ENCODE peak calls at places on chromosomes 7 and 10, in five cellular contexts. U, D, A, C and W are unnamed samples.

GRCh38 chr10:105592468-105592867 is 951.4 kb downstream of the SORCS3 start:
- DNase-seq in A (no peak), C (no peak), D (no peak), U (no peak), W (no peak)

GRCh38 chr10:69332278-69333010 is 54.1 kb downstream of the HK1 start:
- DNase-seq in D (no peak), A (no peak), C (no peak), U (no peak), W (no peak)

GRCh38 chr7:93728292-93728691 is 153.8 kb upstream of the CALCR start:
- DNase-seq in D (no peak), U (no peak), A (no peak), C (no peak), W (no peak)

GRCh38 chr7:22564511-22565045 is 64.6 kb upstream of the STEAP1B start:
- DNase-seq in D (no peak), A (no peak), U (no peak), C (no peak), W (no peak)

GRCh38 chr7:44143606-44144250 is 2.6 kb upstream of the MYL7 start:
- DNase-seq in A (no peak), C (no peak), U (no peak), D (no peak), W (no peak)

GRCh38 chr7:107115762-107116540 is 52.9 kb upstream of the HBP1 start:
- DNase-seq in D (no peak), A (no peak), C (no peak), U (no peak), W (no peak)

GRCh38 chr7:151763420-151763984 is 113.4 kb downstream of the PRKAG2 start:
- DNase-seq in U (no peak), D (no peak), A (no peak), C (no peak), W (no peak)

GRCh38 chr7:82163586-82163985 is 280.0 kb downstream of the CACNA2D1 start:
- DNase-seq in U (no peak), C (no peak), D (no peak), A (no peak), W (no peak)

GRCh38 chr10:103451091-103451801 is 924 bp downstream of the CALHM2 start:
- DNase-seq in A (no peak), D (no peak), C (peak), U (no peak), W (no peak)

GRCh38 chr7:20529260-20529659 is 86.2 kb upstream of the ABCB5 start:
- DNase-seq in U (no peak), A (no peak), C (no peak), D (no peak), W (no peak)

GRCh38 chr10:93417264-93417663 is 64.9 kb downstream of the MYOF start:
- DNase-seq in U (no peak), C (no peak), D (no peak), A (no peak), W (no peak)

GRCh38 chr7:23020742-23021401 is 6.9 kb upstream of the HYCC1 start:
- DNase-seq in D (no peak), U (no peak), C (no peak), A (no peak), W (no peak)

GRCh38 chr7:157355784-157356511 is 19.1 kb downstream of the DNAJB6 start:
- DNase-seq in C (peak), U (no peak), D (no peak), A (no peak), W (no peak)

GRCh38 chr10:74177140-74177677 is 26.2 kb downstream of the ADK start:
- DNase-seq in C (peak), D (peak), U (no peak), A (no peak), W (no peak)

GRCh38 chr7:43869898-43870240 is 552 bp upstream of the MRPS24 start:
- DNase-seq in D (no peak), U (no peak), A (no peak), C (no peak), W (no peak)

GRCh38 chr10:70909326-70909935 is 21.1 kb upstream of the PCBD1 start:
- DNase-seq in U (no peak), C (no peak), D (no peak), A (no peak), W (peak)

GRCh38 chr10:94238006-94238617 is 124.6 kb downstream of the NOC3L start:
- DNase-seq in A (no peak), U (no peak), C (no peak), D (no peak), W (no peak)

GRCh38 chr10:31320598-31321211 is 1.7 kb downstream of the ZEB1 start:
- DNase-seq in D (peak), C (peak), A (no peak), U (no peak), W (peak)

GRCh38 chr10:90579602-90580242 is 278.1 kb downstream of the HTR7 start:
- DNase-seq in D (peak), U (no peak), A (peak), C (no peak), W (peak)

GRCh38 chr7:30038182-30038980 is 10.2 kb downstream of the PLEKHA8 start:
- DNase-seq in A (no peak), U (no peak), C (no peak), D (no peak), W (no peak)

GRCh38 chr7:151754142-151754590 is 122.7 kb downstream of the PRKAG2 start:
- DNase-seq in C (peak), D (peak), U (no peak), A (peak), W (peak)

GRCh38 chr10:110641256-110641655 is 2.9 kb upstream of the RBM20 start:
- DNase-seq in A (no peak), C (peak), D (peak), U (no peak), W (peak)
- TF ChIP-seq MAX in A (peak), C (no peak), D (no peak), U (no peak), W (no peak)

GRCh38 chr10:61869772-61870520 is 31.6 kb upstream of the ARID5B start:
- DNase-seq in A (no peak), D (no peak), U (no peak), C (no peak), W (no peak)
- TF ChIP-seq ATF2 in A (no peak), D (no peak), U (no peak), C (no peak), W (no peak)

GRCh38 chr10:121497513-121497912 is 100.7 kb downstream of the FGFR2 start:
- DNase-seq in U (no peak), D (no peak), C (no peak), A (no peak), W (no peak)
- TF ChIP-seq MAX in U (no peak), D (no peak), C (no peak), A (no peak), W (no peak)

GRCh38 chr7:24757799-24758275 is 573 bp upstream of the GSDME start:
- DNase-seq in D (peak), U (no peak), C (no peak), A (no peak), W (no peak)

GRCh38 chr7:24756545-24756988 is 697 bp downstream of the GSDME start:
- DNase-seq in C (no peak), D (no peak), U (no peak), A (no peak), W (no peak)

GRCh38 chr7:24756989-24757798 is at the start of gene GSDME:
- DNase-seq in C (peak), U (no peak), A (no peak), D (peak), W (peak)

GRCh38 chr7:24755096-24755495 is 2.2 kb downstream of the GSDME start:
- DNase-seq in D (no peak), C (no peak), U (no peak), A (no peak), W (no peak)

GRCh38 chr7:24755541-24756416 is 1.5 kb downstream of the GSDME start:
- DNase-seq in C (no peak), D (peak), A (no peak), U (peak), W (no peak)
- TF ChIP-seq ATF2 in C (no peak), D (no peak), A (no peak), U (peak), W (no peak)

GRCh38 chr10:52121688-52122087 is 192.4 kb upstream of the DKK1 start:
- DNase-seq in C (no peak), D (no peak), A (no peak), U (no peak), W (no peak)

GRCh38 chr10:52111151-52111891 is 202.8 kb upstream of the DKK1 start:
- DNase-seq in A (no peak), D (no peak), U (no peak), C (no peak), W (no peak)

GRCh38 chr10:52119507-52119906 is 194.6 kb upstream of the DKK1 start:
- DNase-seq in U (no peak), C (no peak), D (no peak), A (no peak), W (no peak)

GRCh38 chr10:52110576-52110975 is 203.5 kb upstream of the DKK1 start:
- DNase-seq in D (no peak), C (no peak), A (no peak), U (no peak), W (no peak)

GRCh38 chr10:52115823-52116222 is 198.3 kb upstream of the DKK1 start:
- DNase-seq in C (no peak), U (no peak), D (no peak), A (no peak), W (no peak)
- TF ChIP-seq MAX in C (no peak), U (no peak), D (no peak), A (no peak), W (no peak)

DNA sequence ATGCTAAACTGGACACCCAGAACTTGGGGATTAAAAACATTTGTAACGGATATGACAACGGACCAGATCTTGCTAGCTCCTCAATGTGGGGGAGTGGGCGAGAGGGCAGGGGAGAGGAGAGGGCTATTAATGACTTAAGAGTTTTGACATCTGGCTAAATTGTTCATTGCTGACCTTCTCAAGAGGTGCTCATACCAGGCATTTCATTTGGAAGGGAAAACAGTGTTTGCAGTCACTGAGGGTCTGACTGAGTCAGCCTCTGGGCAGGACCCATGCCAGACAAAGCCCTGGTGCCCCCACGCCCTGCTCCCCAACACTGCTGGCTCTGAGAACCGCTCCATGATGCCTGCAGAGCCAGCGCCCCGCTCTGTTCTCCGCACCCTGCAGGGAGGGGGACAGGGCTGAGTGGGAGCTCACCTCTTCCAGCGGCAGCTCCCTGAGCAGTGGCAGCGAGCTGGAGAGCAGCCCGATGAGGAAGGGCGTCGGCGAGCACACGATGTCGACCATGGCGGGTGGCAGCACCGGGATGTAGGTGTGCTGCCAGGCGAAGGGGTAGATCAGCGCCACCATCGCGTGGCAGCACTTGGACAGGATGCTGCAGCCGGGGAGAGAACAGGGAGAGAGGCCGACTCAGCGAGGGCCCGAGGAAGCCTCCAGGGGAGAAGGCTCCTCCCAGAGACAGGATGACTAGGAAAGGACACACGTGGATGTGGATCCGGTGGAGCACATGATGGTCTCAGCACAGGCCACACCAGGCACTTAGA is 47.8 kb upstream of the MKRN1 start:
- DNase-seq in A (no peak), C (no peak), U (no peak), D (no peak), W (no peak)
- TF ChIP-seq ATF2 in A (no peak), C (no peak), U (no peak), D (no peak), W (no peak)

GRCh38 chr7:101782886-101783285 is 34.5 kb upstream of the CUX1 start:
- DNase-seq in U (no peak), D (no peak), C (no peak), A (no peak), W (no peak)

GRCh38 chr7:101782476-101782875 is 35.0 kb upstream of the CUX1 start:
- DNase-seq in U (no peak), D (no peak), C (no peak), A (no peak), W (no peak)

GRCh38 chr7:101779267-101779666 is 38.2 kb upstream of the CUX1 start:
- DNase-seq in U (no peak), C (no peak), D (no peak), A (no peak), W (no peak)

GRCh38 chr7:101780281-101780680 is 37.1 kb upstream of the CUX1 start:
- DNase-seq in D (no peak), C (no peak), A (no peak), U (no peak), W (no peak)

DNA sequence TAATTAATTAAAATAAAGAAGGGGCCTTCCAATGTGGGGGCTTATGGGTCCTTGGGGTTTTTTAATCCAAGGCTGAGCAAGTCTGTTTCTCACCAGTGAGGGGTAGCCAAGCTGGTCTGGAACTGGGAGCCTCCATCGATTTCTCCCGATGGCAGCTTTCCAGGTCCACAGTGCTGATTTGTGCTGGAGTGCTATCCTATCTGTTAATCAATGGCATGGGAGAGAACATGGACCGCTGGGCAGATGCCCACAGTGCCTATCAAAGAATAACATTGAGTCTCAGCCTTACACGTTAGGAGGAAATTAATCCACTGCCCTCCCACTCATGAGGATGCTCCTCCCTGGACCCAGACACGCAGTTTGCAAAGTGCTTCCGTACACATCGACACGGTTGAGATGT is 36.0 kb upstream of the CUX1 start:
- DNase-seq in C (no peak), A (no peak), U (no peak), D (no peak), W (no peak)
- TF ChIP-seq MAX in C (no peak), A (no peak), U (no peak), D (no peak), W (no peak)

GRCh38 chr7:26499316-26499897 is 207.7 kb downstream of the SNX10 start:
- DNase-seq in D (no peak), A (no peak), U (no peak), C (no peak), W (no peak)

GRCh38 chr7:26495569-26495968 is 203.9 kb downstream of the SNX10 start:
- DNase-seq in C (no peak), A (no peak), D (no peak), U (no peak), W (no peak)

GRCh38 chr7:26504417-26504816 is 212.8 kb downstream of the SNX10 start:
- DNase-seq in C (no peak), D (no peak), A (no peak), U (no peak), W (no peak)

GRCh38 chr7:26497801-26498596 is 206.3 kb downstream of the SNX10 start:
- DNase-seq in A (no peak), U (no peak), C (no peak), D (no peak), W (no peak)

DNA sequence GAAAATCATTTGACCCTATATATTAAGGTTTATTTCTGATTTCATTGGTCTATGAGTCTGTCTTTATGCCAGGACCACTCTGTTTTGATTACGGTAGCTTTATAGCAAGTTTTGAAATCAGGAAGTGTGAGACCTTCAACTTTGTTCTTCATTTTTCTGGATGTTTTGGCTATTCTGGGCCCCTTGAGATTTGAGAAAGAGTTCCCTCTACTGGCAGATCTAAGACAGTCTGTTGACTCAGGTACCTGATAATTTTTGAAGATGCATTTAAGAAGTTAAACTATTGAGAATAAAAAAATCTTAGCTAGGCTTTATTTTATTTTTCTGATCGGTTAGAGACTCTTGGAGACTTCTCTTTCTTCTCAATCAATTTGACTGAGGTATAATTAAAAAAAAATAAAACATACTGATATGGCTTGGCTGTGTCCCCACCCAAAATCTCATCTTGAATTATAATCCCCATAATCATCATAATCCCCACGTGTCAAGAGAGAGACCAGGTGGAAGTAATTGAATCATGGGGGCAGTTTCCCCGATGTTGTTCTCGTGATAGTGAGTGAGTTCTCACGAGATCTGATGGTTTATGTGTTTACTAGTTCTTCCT is 209.2 kb downstream of the SNX10 start:
- DNase-seq in D (peak), C (no peak), U (no peak), A (no peak), W (no peak)
- TF ChIP-seq ATF2 in D (no peak), C (no peak), U (no peak), A (no peak), W (no peak)

DNA sequence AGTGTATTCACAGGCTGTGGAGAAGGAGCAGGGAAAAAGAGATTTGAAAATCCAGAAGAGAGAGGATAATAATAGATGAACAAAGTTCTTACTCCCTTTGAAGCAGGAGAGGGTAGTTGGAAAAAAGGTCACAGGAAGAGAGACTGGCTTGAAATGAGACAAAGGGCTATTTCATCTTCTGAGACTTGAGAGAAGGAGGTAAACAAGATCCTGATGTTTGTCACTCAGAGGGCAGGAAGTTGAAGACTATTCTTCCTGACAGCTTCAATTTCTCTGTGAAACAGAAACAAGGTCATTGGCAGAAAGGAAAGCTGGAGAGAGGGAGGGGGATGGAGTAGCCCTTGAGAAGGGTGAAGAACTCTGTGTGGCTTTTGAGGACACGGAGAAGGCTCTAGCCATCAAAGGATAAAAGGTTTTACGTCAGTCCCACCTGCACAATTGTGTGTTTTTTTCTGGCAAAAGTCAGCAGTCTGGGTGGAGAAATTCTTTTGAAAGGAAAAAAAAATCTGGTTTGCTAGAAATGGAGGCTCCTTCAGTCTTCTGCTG is 216.2 kb upstream of the STEAP4 start:
- DNase-seq in A (no peak), C (no peak), U (no peak), D (no peak), W (no peak)
- TF ChIP-seq MAX in A (no peak), C (no peak), U (no peak), D (no peak), W (no peak)